ENCODE peak calls at places on chromosome 13, in eight cellular contexts. E is activated T-cell treated with anti-CD3 and anti-CD28 coated beads for 1 hour; C is HTR-8/SVneo; B is CD4-positive, alpha-beta memory T cell; M is T-cell; H is A172; L is GOT3; P is psoas muscle. Z is an unnamed sample.
A peak's percentile ranks its signal among the peaks of the same experiment; 100 is the strongest.

GRCh38 chr13:72435251-72435650 is 292.2 kb downstream of the MZT1 start:
- DNase-seq in E (no peak), C (no peak), B (no peak), M (no peak), H (no peak), L (no peak), P (no peak), Z (no peak)

GRCh38 chr13:108302279-108302678 is 32.8 kb downstream of the TNFSF13B start:
- DNase-seq in E (no peak), C (no peak), B (no peak), M (no peak), H (no peak), L (no peak), P (no peak), Z (no peak)

GRCh38 chr13:109785141-109785891 is 1.1 kb downstream of the IRS2 start:
- DNase-seq in E (peak; percentile 33), C (no peak), B (peak; percentile 65), M (peak; percentile 58), H (no peak), L (no peak), P (peak; percentile 45), Z (no peak)

GRCh38 chr13:30978981-30979956 is 46.8 kb downstream of the TEX26 start:
- DNase-seq in E (peak; percentile 18), C (no peak), B (peak; percentile 17), M (peak; percentile 11), H (no peak), L (no peak), P (no peak), Z (peak; percentile 15)

GRCh38 chr13:28636677-28637317 is 22.1 kb upstream of the POMP start:
- DNase-seq in E (peak; percentile 6), C (peak; percentile 42), B (peak; percentile 41), M (peak; percentile 35), H (peak; percentile 75), L (no peak), P (no peak), Z (peak; percentile 90)

GRCh38 chr13:73715114-73715909 is 418.9 kb downstream of the KLF12 start:
- DNase-seq in E (peak; percentile 11), C (no peak), B (peak; percentile 79), M (peak; percentile 51), H (no peak), L (no peak), P (no peak), Z (no peak)

GRCh38 chr13:31204592-31204991 is 4.8 kb downstream of the B3GLCT start:
- DNase-seq in E (no peak), C (peak; percentile 57), B (no peak), M (no peak), H (peak; percentile 76), L (no peak), P (no peak), Z (no peak)

GRCh38 chr13:99027260-99027659 is 49.4 kb upstream of the DOCK9 start:
- DNase-seq in E (no peak), C (no peak), B (no peak), M (no peak), H (peak; percentile 63), L (no peak), P (no peak), Z (no peak)

GRCh38 chr13:97131447-97131846 is 90.7 kb upstream of the MBNL2 start:
- DNase-seq in E (no peak), C (no peak), B (no peak), M (no peak), H (no peak), L (no peak), P (no peak), Z (no peak)

GRCh38 chr13:20721454-20722357 is 18.2 kb downstream of the IL17D start:
- DNase-seq in E (no peak), C (no peak), B (no peak), M (no peak), H (peak; percentile 51), L (no peak), P (peak; percentile 60), Z (no peak)

GRCh38 chr13:79987323-79987722 is 353.6 kb downstream of the SPRY2 start:
- DNase-seq in E (no peak), C (no peak), B (no peak), M (no peak), H (no peak), L (no peak), P (no peak), Z (no peak)

GRCh38 chr13:68713394-68713793 is 1394.2 kb upstream of the ATXN8OS start:
- DNase-seq in E (no peak), C (no peak), B (no peak), M (no peak), H (no peak), L (no peak), P (no peak), Z (no peak)

Z was measured in Jurkat, Clone E6-1.